ENCODE peak calls at places on chromosome 10, in nine cellular contexts. R, Q, E, Y, H, V, I, W and K are unnamed samples.

GRCh38 chr10:33661580-33662269 is 327.3 kb upstream of the NRP1 start:
- DNase-seq in Q (peak), R (peak), H (no peak), V (peak), W (peak), I (peak), E (peak), Y (no peak), K (peak)

GRCh38 chr10:114767589-114768393 is 53.8 kb upstream of the FHIP2A start:
- DNase-seq in H (peak), I (no peak), E (no peak), V (no peak), R (no peak), Q (peak), Y (peak), W (no peak), K (peak)

GRCh38 chr10:132319853-132320669 is 11.9 kb upstream of the LRRC27 start:
- DNase-seq in W (peak), Y (peak), R (no peak), V (peak), I (peak), Q (peak), H (peak), E (no peak), K (no peak)

GRCh38 chr10:125096371-125096770 is 64.0 kb downstream of the CTBP2 start:
- DNase-seq in R (no peak), V (no peak), Y (peak), E (no peak), W (no peak), H (no peak), Q (no peak), I (no peak), K (no peak)

GRCh38 chr10:103510046-103510685 is 16.7 kb downstream of the NEURL1 start:
- DNase-seq in R (no peak), E (no peak), I (no peak), Y (peak), V (no peak), W (no peak), H (no peak), Q (no peak), K (no peak)

GRCh38 chr10:32372000-32372875 is 25.3 kb upstream of the EPC1 start:
- DNase-seq in Q (peak), V (no peak), E (no peak), H (no peak), R (no peak), I (no peak), Y (no peak), W (no peak), K (peak)

GRCh38 chr10:43844236-43844635 is 195.6 kb upstream of the ZNF32 start:
- DNase-seq in V (no peak), I (no peak), E (no peak), R (no peak), Y (no peak), W (no peak), Q (peak), H (no peak), K (no peak)

GRCh38 chr10:132987671-132988571 is 45.6 kb upstream of the CFAP46 start:
- DNase-seq in E (peak), Q (peak), V (peak), I (peak), R (no peak), H (no peak), W (peak), Y (no peak), K (no peak)

GRCh38 chr10:80477-81105 is 31.5 kb upstream of the TUBB8 start:
- DNase-seq in E (no peak), Y (no peak), V (no peak), I (no peak), R (no peak), H (no peak), Q (no peak), W (no peak), K (peak)

GRCh38 chr10:7561216-7561893 is 105.4 kb downstream of the ITIH5 start:
- DNase-seq in V (no peak), I (no peak), H (no peak), Y (no peak), R (peak), Q (no peak), W (no peak), E (no peak), K (peak)

GRCh38 chr10:124607693-124608092 is 136.5 kb downstream of the FAM53B start:
- DNase-seq in Q (no peak), I (no peak), V (no peak), E (no peak), R (no peak), H (no peak), Y (no peak), W (no peak), K (no peak)

GRCh38 chr10:71627230-71627939 is 92.2 kb downstream of the C10orf105 start:
- DNase-seq in Y (no peak), V (no peak), I (no peak), Q (no peak), H (no peak), R (no peak), W (no peak), E (no peak), K (no peak)

GRCh38 chr10:34078017-34078416 is 737.1 kb downstream of the PARD3 start:
- DNase-seq in V (no peak), E (no peak), H (no peak), Q (no peak), W (no peak), R (no peak), Y (no peak), I (no peak), K (no peak)